ENCODE peak calls at places on chromosomes 4 and X, in six cellular contexts. F is upper lobe of left lung; Y is SW 1271; L is activated T-helper 2 cell treated with anti-CD3 and anti-CD28 coated beads, Interferon-gamma antibody, Interleukin-2, Interleukin-4, amounts not matched to agents 10 μg/mL and 5 μg/mL and 100 μg/mL, durations not matched to agents 14 hours and 24 hours and 36 hours; H is HTR-8/SVneo; X is amniotic stem cell. W is an unnamed sample.

GRCh38 chr4:26256016-26256415 is 64.8 kb upstream of the RBPJ start:
- DNase-seq in L (no peak), X (no peak), F (no peak), Y (no peak), H (no peak), W (no peak)

GRCh38 chr4:108171541-108172230 is 3.0 kb upstream of the LEF1 start:
- DNase-seq in F (peak; percentile 76), L (peak; percentile 52), X (no peak), H (no peak), Y (no peak), W (no peak)

GRCh38 chrX:44569122-44569521 is 26.5 kb upstream of the FUNDC1 start:
- DNase-seq in H (no peak), L (no peak), Y (no peak), X (no peak), F (no peak), W (no peak)

GRCh38 chr4:37392540-37393255 is 148.2 kb downstream of the NWD2 start:
- DNase-seq in H (no peak), L (no peak), Y (no peak), F (no peak), X (no peak), W (no peak)

GRCh38 chrX:30301977-30302376 is 7.2 kb downstream of the NR0B1 start:
- DNase-seq in L (no peak), H (no peak), F (no peak), X (no peak), Y (no peak), W (no peak)

GRCh38 chrX:144006811-144007210 is 122.9 kb downstream of the UBE2NL start:
- DNase-seq in X (no peak), Y (peak; percentile 0), H (no peak), F (no peak), L (no peak), W (peak; percentile 53)

GRCh38 chr4:173074501-173074946 is 94.1 kb upstream of the GALNT7 start:
- DNase-seq in X (no peak), F (no peak), L (no peak), H (peak; percentile 69), Y (no peak), W (peak; percentile 49)

GRCh38 chr4:3399277-3400194 is 42.2 kb upstream of the HGFAC start:
- DNase-seq in Y (no peak), X (no peak), L (no peak), F (no peak), H (no peak), W (no peak)

GRCh38 chr4:173013232-173013932 is 155.2 kb upstream of the GALNT7 start:
- DNase-seq in Y (no peak), L (no peak), F (no peak), X (no peak), H (peak; percentile 48), W (no peak)

GRCh38 chr4:117134386-117134785 is 49.0 kb upstream of the TRAM1L1 start:
- DNase-seq in L (no peak), Y (peak; percentile 3), H (peak; percentile 12), F (no peak), X (peak; percentile 47), W (peak; percentile 29)

GRCh38 chr4:77193511-77194236 is 36.7 kb downstream of the CCNG2 start:
- DNase-seq in H (no peak), X (no peak), L (peak; percentile 77), Y (no peak), F (no peak), W (no peak)

GRCh38 chr4:40731792-40732245 is 17.9 kb upstream of the NSUN7 start:
- DNase-seq in L (no peak), F (no peak), H (no peak), Y (no peak), X (no peak), W (no peak)

GRCh38 chr4:71261633-71262121 is 77.1 kb upstream of the SLC4A4 start:
- DNase-seq in H (no peak), F (no peak), Y (no peak), L (no peak), X (no peak), W (no peak)

GRCh38 chr4:178970433-178971140 is 1528.3 kb upstream of the AGA start:
- DNase-seq in F (no peak), L (no peak), H (peak; percentile 10), X (no peak), Y (no peak), W (no peak)

GRCh38 chr4:152657657-152658056 is 22.1 kb downstream of the TMEM154 start:
- DNase-seq in H (no peak), L (no peak), Y (no peak), X (no peak), F (no peak), W (no peak)

GRCh38 chrX:154517101-154517781 is 1.2 kb upstream of the FAM3A start:
- DNase-seq in F (peak; percentile 74), L (no peak), X (no peak), H (no peak), Y (no peak), W (no peak)